ENCODE peak calls at places on chromosomes 7 and 10, in four cellular contexts. One of them, this sample, is unnamed.

GRCh38 chr10:80536361-80536835 is 1.3 kb upstream of the SH2D4B start:
- DNase-seq in iris pigment epithelial cell: no peak
- DNase-seq in T-helper 9 cell: no peak
- DNase-seq in naive thymus-derived CD4-positive, alpha-beta T cell: no peak
- DNase-seq in this sample: no peak

GRCh38 chr10:53111529-53111928 is 338.9 kb upstream of the MBL2 start:
- DNase-seq in iris pigment epithelial cell: no peak
- DNase-seq in naive thymus-derived CD4-positive, alpha-beta T cell: no peak
- DNase-seq in T-helper 9 cell: no peak
- DNase-seq in this sample: peak; percentile 53

GRCh38 chr10:132120734-132121510 is 55.2 kb downstream of the JAKMIP3 start:
- DNase-seq in T-helper 9 cell: no peak
- DNase-seq in naive thymus-derived CD4-positive, alpha-beta T cell: no peak
- DNase-seq in iris pigment epithelial cell: no peak
- DNase-seq in this sample: no peak

GRCh38 chr7:1848013-1848640 is 178.1 kb downstream of the ELFN1 start:
- DNase-seq in naive thymus-derived CD4-positive, alpha-beta T cell: no peak
- DNase-seq in iris pigment epithelial cell: no peak
- DNase-seq in T-helper 9 cell: no peak
- DNase-seq in this sample: no peak

GRCh38 chr10:14844948-14845347 is 6.8 kb downstream of the HSPA14 start:
- DNase-seq in T-helper 9 cell: no peak
- DNase-seq in iris pigment epithelial cell: no peak
- DNase-seq in naive thymus-derived CD4-positive, alpha-beta T cell: no peak
- DNase-seq in this sample: no peak

GRCh38 chr10:80199828-80200227 is 5.5 kb downstream of the ANXA11 start:
- DNase-seq in iris pigment epithelial cell: peak; percentile 89
- DNase-seq in naive thymus-derived CD4-positive, alpha-beta T cell: no peak
- DNase-seq in T-helper 9 cell: no peak
- DNase-seq in this sample: no peak

GRCh38 chr7:1800876-1801275 is 130.8 kb downstream of the ELFN1 start:
- DNase-seq in naive thymus-derived CD4-positive, alpha-beta T cell: no peak
- DNase-seq in iris pigment epithelial cell: no peak
- DNase-seq in T-helper 9 cell: no peak
- DNase-seq in this sample: no peak

GRCh38 chr7:45104844-45105587 is 6.5 kb downstream of the TBRG4 start:
- DNase-seq in T-helper 9 cell: no peak
- DNase-seq in iris pigment epithelial cell: no peak
- DNase-seq in naive thymus-derived CD4-positive, alpha-beta T cell: no peak
- DNase-seq in this sample: no peak

GRCh38 chr7:78601728-78602127 is 803.2 kb downstream of the PHTF2 start:
- DNase-seq in naive thymus-derived CD4-positive, alpha-beta T cell: no peak
- DNase-seq in iris pigment epithelial cell: no peak
- DNase-seq in T-helper 9 cell: no peak
- DNase-seq in this sample: no peak

GRCh38 chr10:29377333-29377961 is 88.6 kb downstream of the LYZL1 start:
- DNase-seq in T-helper 9 cell: no peak
- DNase-seq in naive thymus-derived CD4-positive, alpha-beta T cell: peak; percentile 25
- DNase-seq in iris pigment epithelial cell: peak; percentile 26
- DNase-seq in this sample: peak; percentile 14

GRCh38 chr7:159193543-159193942 is 48.9 kb upstream of the VIPR2 start:
- DNase-seq in T-helper 9 cell: no peak
- DNase-seq in iris pigment epithelial cell: no peak
- DNase-seq in naive thymus-derived CD4-positive, alpha-beta T cell: no peak
- DNase-seq in this sample: no peak

GRCh38 chr7:18086165-18087030 is 58.8 kb upstream of the PRPS1L1 start:
- DNase-seq in T-helper 9 cell: no peak
- DNase-seq in iris pigment epithelial cell: peak; percentile 7
- DNase-seq in naive thymus-derived CD4-positive, alpha-beta T cell: no peak
- DNase-seq in this sample: no peak

GRCh38 chr7:45190406-45191165 is 33.0 kb downstream of the RAMP3 start:
- DNase-seq in T-helper 9 cell: no peak
- DNase-seq in naive thymus-derived CD4-positive, alpha-beta T cell: no peak
- DNase-seq in iris pigment epithelial cell: no peak
- DNase-seq in this sample: no peak

GRCh38 chr7:37765872-37766525 is 82.4 kb upstream of the NME8 start:
- DNase-seq in naive thymus-derived CD4-positive, alpha-beta T cell: no peak
- DNase-seq in iris pigment epithelial cell: no peak
- DNase-seq in T-helper 9 cell: no peak
- DNase-seq in this sample: peak; percentile 3

GRCh38 chr10:133215586-133215985 is 14.4 kb upstream of the UTF1 start:
- DNase-seq in naive thymus-derived CD4-positive, alpha-beta T cell: no peak
- DNase-seq in T-helper 9 cell: no peak
- DNase-seq in iris pigment epithelial cell: no peak
- DNase-seq in this sample: no peak

GRCh38 chr7:122532406-122533269 is 166.3 kb downstream of the RNF133 start:
- DNase-seq in iris pigment epithelial cell: peak; percentile 12
- DNase-seq in T-helper 9 cell: no peak
- DNase-seq in naive thymus-derived CD4-positive, alpha-beta T cell: no peak
- DNase-seq in this sample: no peak

GRCh38 chr7:15397921-15398560 is 163.8 kb downstream of the AGMO start:
- DNase-seq in T-helper 9 cell: no peak
- DNase-seq in iris pigment epithelial cell: no peak
- DNase-seq in naive thymus-derived CD4-positive, alpha-beta T cell: no peak
- DNase-seq in this sample: no peak

GRCh38 chr7:34748244-34749039 is 90.4 kb downstream of the NPSR1 start:
- DNase-seq in naive thymus-derived CD4-positive, alpha-beta T cell: no peak
- DNase-seq in T-helper 9 cell: no peak
- DNase-seq in iris pigment epithelial cell: peak; percentile 51
- DNase-seq in this sample: no peak

GRCh38 chr10:13219685-13220670 is 14.2 kb downstream of the UCMA start:
- DNase-seq in iris pigment epithelial cell: peak; percentile 12
- DNase-seq in T-helper 9 cell: no peak
- DNase-seq in naive thymus-derived CD4-positive, alpha-beta T cell: no peak
- DNase-seq in this sample: peak; percentile 44

GRCh38 chr10:71696635-71697326 is 22.8 kb downstream of the C10orf105 start:
- DNase-seq in iris pigment epithelial cell: peak; percentile 19
- DNase-seq in naive thymus-derived CD4-positive, alpha-beta T cell: peak; percentile 62
- DNase-seq in T-helper 9 cell: peak; percentile 65
- DNase-seq in this sample: peak; percentile 26

GRCh38 chr7:135976312-135977019 is 693 bp downstream of the MTPN start:
- DNase-seq in T-helper 9 cell: peak; percentile 31
- DNase-seq in iris pigment epithelial cell: peak; percentile 9
- DNase-seq in naive thymus-derived CD4-positive, alpha-beta T cell: peak; percentile 32
- DNase-seq in this sample: no peak

GRCh38 chr10:42876945-42877344 is 94.3 kb downstream of the BMS1 start:
- DNase-seq in naive thymus-derived CD4-positive, alpha-beta T cell: no peak
- DNase-seq in iris pigment epithelial cell: no peak
- DNase-seq in T-helper 9 cell: no peak
- DNase-seq in this sample: no peak

GRCh38 chr10:111837089-111837488 is 346.5 kb downstream of the GPAM start:
- DNase-seq in naive thymus-derived CD4-positive, alpha-beta T cell: no peak
- DNase-seq in T-helper 9 cell: no peak
- DNase-seq in iris pigment epithelial cell: no peak
- DNase-seq in this sample: no peak

GRCh38 chr10:22420787-22421517 is 75.7 kb downstream of the SPAG6 start:
- DNase-seq in naive thymus-derived CD4-positive, alpha-beta T cell: peak; percentile 39
- DNase-seq in T-helper 9 cell: no peak
- DNase-seq in iris pigment epithelial cell: no peak
- DNase-seq in this sample: peak; percentile 32

GRCh38 chr10:7258948-7259523 is 151.8 kb downstream of the SFMBT2 start:
- DNase-seq in naive thymus-derived CD4-positive, alpha-beta T cell: peak; percentile 70
- DNase-seq in iris pigment epithelial cell: no peak
- DNase-seq in T-helper 9 cell: peak; percentile 31
- DNase-seq in this sample: peak; percentile 80

GRCh38 chr7:44280636-44280992 is 44.8 kb downstream of the CAMK2B start:
- DNase-seq in iris pigment epithelial cell: no peak
- DNase-seq in T-helper 9 cell: no peak
- DNase-seq in naive thymus-derived CD4-positive, alpha-beta T cell: no peak
- DNase-seq in this sample: no peak

GRCh38 chr7:98119257-98119918 is 12.7 kb downstream of the LMTK2 start:
- DNase-seq in naive thymus-derived CD4-positive, alpha-beta T cell: no peak
- DNase-seq in iris pigment epithelial cell: peak; percentile 90
- DNase-seq in T-helper 9 cell: no peak
- DNase-seq in this sample: no peak

GRCh38 chr7:138951953-138952352 is 29.2 kb downstream of the KIAA1549 start:
- DNase-seq in iris pigment epithelial cell: no peak
- DNase-seq in T-helper 9 cell: no peak
- DNase-seq in naive thymus-derived CD4-positive, alpha-beta T cell: no peak
- DNase-seq in this sample: no peak

GRCh38 chr7:45153238-45153637 is 4.4 kb upstream of the RAMP3 start:
- DNase-seq in T-helper 9 cell: no peak
- DNase-seq in iris pigment epithelial cell: no peak
- DNase-seq in naive thymus-derived CD4-positive, alpha-beta T cell: no peak
- DNase-seq in this sample: no peak

GRCh38 chr7:137961200-137962177 is 40.4 kb downstream of the CREB3L2 start:
- DNase-seq in T-helper 9 cell: no peak
- DNase-seq in iris pigment epithelial cell: no peak
- DNase-seq in naive thymus-derived CD4-positive, alpha-beta T cell: no peak
- DNase-seq in this sample: no peak

GRCh38 chr7:24786941-24787340 is 29.7 kb upstream of the GSDME start:
- DNase-seq in naive thymus-derived CD4-positive, alpha-beta T cell: no peak
- DNase-seq in iris pigment epithelial cell: peak; percentile 96
- DNase-seq in T-helper 9 cell: no peak
- DNase-seq in this sample: no peak

GRCh38 chr7:147008530-147008929 is 891.9 kb downstream of the CNTNAP2 start:
- DNase-seq in T-helper 9 cell: no peak
- DNase-seq in naive thymus-derived CD4-positive, alpha-beta T cell: no peak
- DNase-seq in iris pigment epithelial cell: no peak
- DNase-seq in this sample: no peak

GRCh38 chr10:119207713-119208552 is 562 bp downstream of the GRK5 start:
- DNase-seq in naive thymus-derived CD4-positive, alpha-beta T cell: no peak
- DNase-seq in iris pigment epithelial cell: peak; percentile 69
- DNase-seq in T-helper 9 cell: peak; percentile 19
- DNase-seq in this sample: no peak

GRCh38 chr10:24428410-24428782 is 219.5 kb downstream of the KIAA1217 start:
- DNase-seq in T-helper 9 cell: no peak
- DNase-seq in iris pigment epithelial cell: peak; percentile 87
- DNase-seq in naive thymus-derived CD4-positive, alpha-beta T cell: no peak
- DNase-seq in this sample: no peak

GRCh38 chr7:706721-707120 is 19.8 kb upstream of the DNAAF5 start:
- DNase-seq in T-helper 9 cell: no peak
- DNase-seq in naive thymus-derived CD4-positive, alpha-beta T cell: no peak
- DNase-seq in iris pigment epithelial cell: no peak
- DNase-seq in this sample: no peak

GRCh38 chr7:98116656-98117461 is 10.2 kb downstream of the LMTK2 start:
- DNase-seq in naive thymus-derived CD4-positive, alpha-beta T cell: no peak
- DNase-seq in iris pigment epithelial cell: peak; percentile 78
- DNase-seq in T-helper 9 cell: no peak
- DNase-seq in this sample: no peak

GRCh38 chr10:17228081-17229015 is at the start of gene VIM:
- DNase-seq in T-helper 9 cell: peak; percentile 80
- DNase-seq in naive thymus-derived CD4-positive, alpha-beta T cell: peak; percentile 81
- DNase-seq in iris pigment epithelial cell: peak; percentile 97
- DNase-seq in this sample: peak; percentile 88

GRCh38 chr10:516766-517165 is 172.7 kb downstream of the DIP2C start:
- DNase-seq in iris pigment epithelial cell: no peak
- DNase-seq in T-helper 9 cell: no peak
- DNase-seq in naive thymus-derived CD4-positive, alpha-beta T cell: no peak
- DNase-seq in this sample: no peak

GRCh38 chr7:30633223-30633622 is 38.5 kb downstream of the GARS1 start:
- DNase-seq in naive thymus-derived CD4-positive, alpha-beta T cell: no peak
- DNase-seq in T-helper 9 cell: no peak
- DNase-seq in iris pigment epithelial cell: no peak
- DNase-seq in this sample: no peak

GRCh38 chr7:96319444-96319843 is 2.5 kb downstream of the SLC25A13 start:
- DNase-seq in naive thymus-derived CD4-positive, alpha-beta T cell: no peak
- DNase-seq in iris pigment epithelial cell: peak; percentile 46
- DNase-seq in T-helper 9 cell: no peak
- DNase-seq in this sample: no peak

This sample was measured in Jurkat, Clone E6-1.